ENCODE peak calls at places on chromosomes 16 and 17, in four cellular contexts. C is CD4-positive, alpha-beta T cell; V is LoVo; A is renal cortical epithelial cell. Y is an unnamed sample.

GRCh38 chr17:40103082-40103741 is 2.8 kb upstream of the NR1D1 start:
- DNase-seq in C (no peak), V (no peak), A (no peak), Y (no peak)

GRCh38 chr17:2237960-2238359 is 65.6 kb downstream of the SMG6 start:
- DNase-seq in C (no peak), V (no peak), A (no peak), Y (no peak)

GRCh38 chr16:79601092-79601977 is 798 bp upstream of the MAF start:
- DNase-seq in C (peak; percentile 26), V (no peak), A (peak; percentile 32), Y (peak; percentile 39)

GRCh38 chr17:48374650-48375230 is 55.3 kb downstream of the SKAP1 start:
- DNase-seq in C (peak; percentile 3), V (no peak), A (no peak), Y (peak; percentile 51)

GRCh38 chr17:44546711-44547606 is 10.3 kb upstream of the FZD2 start:
- DNase-seq in C (no peak), V (no peak), A (peak; percentile 67), Y (no peak)

GRCh38 chr17:37133131-37133530 is 184.4 kb downstream of the AATF start:
- DNase-seq in C (no peak), V (no peak), A (peak; percentile 10), Y (no peak)

GRCh38 chr17:78316867-78317816 is 42.7 kb downstream of the SOCS3 start:
- DNase-seq in C (no peak), V (peak; percentile 52), A (peak; percentile 92), Y (peak; percentile 41)

GRCh38 chr17:30476726-30477082 is 504 bp upstream of the GOSR1 start:
- DNase-seq in C (peak; percentile 1), V (no peak), A (no peak), Y (peak; percentile 17)

GRCh38 chr17:35238817-35239216 is 4.1 kb upstream of the SLFN5 start:
- DNase-seq in C (no peak), V (no peak), A (peak; percentile 51), Y (no peak)

GRCh38 chr16:11034005-11034404 is 89.6 kb downstream of the CLEC16A start:
- DNase-seq in C (no peak), V (no peak), A (peak; percentile 35), Y (no peak)

GRCh38 chr17:64355536-64356303 is 34.9 kb downstream of the PECAM1 start:
- DNase-seq in C (no peak), V (no peak), A (no peak), Y (no peak)

GRCh38 chr16:15682105-15682570 is 32.1 kb downstream of the NDE1 start:
- DNase-seq in C (no peak), V (peak; percentile 46), A (peak; percentile 74), Y (peak; percentile 71)

GRCh38 chr16:51940183-51940582 is 606.8 kb downstream of the TOX3 start:
- DNase-seq in C (no peak), V (no peak), A (no peak), Y (no peak)

GRCh38 chr17:72605543-72605942 is 484.7 kb downstream of the SOX9 start:
- DNase-seq in C (no peak), V (no peak), A (no peak), Y (no peak)

GRCh38 chr16:17342031-17342430 is 128.7 kb downstream of the XYLT1 start:
- DNase-seq in C (no peak), V (no peak), A (no peak), Y (no peak)

GRCh38 chr17:56635640-56636039 is 42.1 kb downstream of the NOG start:
- DNase-seq in C (no peak), V (no peak), A (no peak), Y (no peak)

GRCh38 chr16:30585022-30585399 is 486 bp downstream of the ZNF785 start:
- DNase-seq in C (peak; percentile 5), V (no peak), A (no peak), Y (peak; percentile 36)

Y was measured in activated CD4-positive, alpha-beta memory T cell treated with anti-CD3 and anti-CD28 coated beads for 36 hours.